ENCODE peak calls at places on chromosomes 7 and 10, in eight cellular contexts. G is uterus; E is NCI-H1930; F is renal cortical epithelial cell; W is CD8-positive, alpha-beta memory T cell; J is WTC11; K is amniotic epithelial cell; Q is amniotic stem cell. O is an unnamed sample.

GRCh38 chr7:73567701-73568685 is 10.4 kb downstream of the TBL2 start:
- DNase-seq in G (no peak), E (no peak), F (no peak), W (no peak), J (no peak), K (peak; percentile 50), Q (no peak), O (no peak)

GRCh38 chr10:105837951-105838350 is 1196.9 kb downstream of the SORCS3 start:
- DNase-seq in G (no peak), E (no peak), F (peak; percentile 80), W (no peak), J (no peak), K (peak; percentile 73), Q (no peak), O (peak; percentile 60)

GRCh38 chr7:119664601-119665000 is 608.4 kb upstream of the KCND2 start:
- DNase-seq in G (no peak), E (no peak), F (peak; percentile 94), W (no peak), J (no peak), K (peak; percentile 78), Q (peak; percentile 44), O (peak; percentile 90)

GRCh38 chr10:23826399-23826798 is 382.5 kb upstream of the KIAA1217 start:
- DNase-seq in G (no peak), E (no peak), F (peak; percentile 19), W (no peak), J (peak; percentile 58), K (peak; percentile 4), Q (no peak), O (peak; percentile 45)

GRCh38 chr10:61990761-61991135 is 89.2 kb downstream of the ARID5B start:
- DNase-seq in G (no peak), E (no peak), F (no peak), W (no peak), J (no peak), K (no peak), Q (no peak), O (no peak)

GRCh38 chr7:125061776-125062397 is 132.3 kb upstream of the POT1 start:
- DNase-seq in G (no peak), E (no peak), F (peak; percentile 91), W (no peak), J (no peak), K (peak; percentile 70), Q (no peak), O (peak; percentile 83)

GRCh38 chr7:149422065-149422913 is 38.6 kb downstream of the ZNF777 start:
- DNase-seq in G (no peak), E (peak; percentile 89), F (peak; percentile 19), W (peak; percentile 64), J (peak; percentile 86), K (peak; percentile 62), Q (peak; percentile 17), O (peak; percentile 83)

GRCh38 chr10:19945275-19945674 is 129.0 kb downstream of the PLXDC2 start:
- DNase-seq in G (no peak), E (no peak), F (no peak), W (no peak), J (no peak), K (no peak), Q (no peak), O (no peak)

GRCh38 chr7:139738101-139738489 is 39.7 kb downstream of the HIPK2 start:
- DNase-seq in G (no peak), E (no peak), F (no peak), W (no peak), J (no peak), K (peak; percentile 82), Q (no peak), O (no peak)

GRCh38 chr7:98470131-98470985 is 69.5 kb upstream of the BAIAP2L1 start:
- DNase-seq in G (no peak), E (peak; percentile 67), F (no peak), W (no peak), J (peak; percentile 98), K (no peak), Q (no peak), O (peak; percentile 10)

GRCh38 chr7:27316311-27316710 is 73.7 kb downstream of the EVX1 start:
- DNase-seq in G (peak; percentile 20), E (no peak), F (no peak), W (no peak), J (no peak), K (no peak), Q (no peak), O (no peak)

GRCh38 chr7:76302299-76303056 is at the start of gene HSPB1:
- DNase-seq in G (peak; percentile 97), E (peak; percentile 64), F (peak; percentile 74), W (peak; percentile 53), J (peak; percentile 83), K (peak; percentile 86), Q (no peak), O (peak; percentile 92)

GRCh38 chr10:131865223-131865917 is 35.4 kb upstream of the PPP2R2D start:
- DNase-seq in G (no peak), E (no peak), F (no peak), W (no peak), J (no peak), K (no peak), Q (no peak), O (no peak)

GRCh38 chr7:131238260-131238940 is 89.3 kb upstream of the MKLN1 start:
- DNase-seq in G (no peak), E (no peak), F (peak; percentile 95), W (no peak), J (no peak), K (peak; percentile 74), Q (no peak), O (peak; percentile 94)

GRCh38 chr7:100867040-100867795 is at the start of gene TRIP6:
- DNase-seq in G (peak; percentile 95), E (no peak), F (peak; percentile 72), W (no peak), J (peak; percentile 91), K (peak; percentile 90), Q (peak; percentile 86), O (peak; percentile 93)

GRCh38 chr10:131959841-131960240 is 21.9 kb downstream of the BNIP3 start:
- DNase-seq in G (no peak), E (no peak), F (no peak), W (no peak), J (no peak), K (no peak), Q (no peak), O (no peak)

GRCh38 chr10:118835682-118836326 is 81.0 kb upstream of the CACUL1 start:
- DNase-seq in G (peak; percentile 62), E (no peak), F (peak; percentile 91), W (no peak), J (no peak), K (peak; percentile 61), Q (no peak), O (peak; percentile 92)

GRCh38 chr10:96334888-96335526 is 23.8 kb downstream of the OPALIN start:
- DNase-seq in G (no peak), E (peak; percentile 4), F (peak; percentile 42), W (no peak), J (no peak), K (peak; percentile 29), Q (peak; percentile 21), O (peak; percentile 49)

GRCh38 chr7:155097338-155097737 is 27.2 kb downstream of the HTR5A start:
- DNase-seq in G (no peak), E (no peak), F (no peak), W (no peak), J (no peak), K (no peak), Q (no peak), O (no peak)

GRCh38 chr7:128879939-128880746 is 17.5 kb downstream of the ATP6V1F start:
- DNase-seq in G (peak; percentile 53), E (peak; percentile 58), F (no peak), W (no peak), J (peak; percentile 87), K (peak; percentile 39), Q (peak; percentile 7), O (peak; percentile 56)

GRCh38 chr10:132564690-132565089 is 27.1 kb downstream of the INPP5A start:
- DNase-seq in G (no peak), E (no peak), F (no peak), W (no peak), J (peak; percentile 8), K (no peak), Q (no peak), O (no peak)

GRCh38 chr7:95045236-95045923 is 138.0 kb downstream of the PPP1R9A start:
- DNase-seq in G (no peak), E (no peak), F (peak; percentile 31), W (no peak), J (peak; percentile 31), K (peak; percentile 30), Q (no peak), O (peak; percentile 34)

GRCh38 chr10:97991875-97992274 is 38.5 kb downstream of the CRTAC1 start:
- DNase-seq in G (no peak), E (no peak), F (peak; percentile 23), W (no peak), J (peak; percentile 66), K (peak; percentile 43), Q (no peak), O (peak; percentile 9)

GRCh38 chr7:76206633-76207032 is 4.9 kb downstream of the SRRM3 start:
- DNase-seq in G (no peak), E (no peak), F (no peak), W (no peak), J (no peak), K (no peak), Q (no peak), O (no peak)

GRCh38 chr7:48255046-48255445 is 83.8 kb downstream of the ABCA13 start:
- DNase-seq in G (no peak), E (no peak), F (peak; percentile 11), W (no peak), J (no peak), K (peak; percentile 97), Q (no peak), O (peak; percentile 40)

GRCh38 chr7:74023037-74023436 is 4.9 kb upstream of the ELN start:
- DNase-seq in G (peak; percentile 68), E (no peak), F (peak; percentile 44), W (no peak), J (no peak), K (peak; percentile 20), Q (peak; percentile 87), O (peak; percentile 39)

GRCh38 chr10:46299267-46299530 is 12.4 kb downstream of the ANTXRL start:
- DNase-seq in G (no peak), E (no peak), F (no peak), W (no peak), J (no peak), K (no peak), Q (no peak), O (no peak)

GRCh38 chr10:48358162-48358561 is 51.7 kb downstream of the MAPK8 start:
- DNase-seq in G (no peak), E (no peak), F (no peak), W (no peak), J (no peak), K (no peak), Q (no peak), O (no peak)

GRCh38 chr10:89332718-89333281 is 5.0 kb downstream of the IFIT3 start:
- DNase-seq in G (no peak), E (no peak), F (peak; percentile 70), W (no peak), J (no peak), K (no peak), Q (no peak), O (peak; percentile 56)

GRCh38 chr7:138657854-138658386 is 43.2 kb downstream of the SVOPL start:
- DNase-seq in G (no peak), E (no peak), F (no peak), W (no peak), J (no peak), K (peak; percentile 43), Q (no peak), O (no peak)

GRCh38 chr7:112448376-112448775 is 1.9 kb upstream of the IFRD1 start:
- DNase-seq in G (no peak), E (no peak), F (no peak), W (no peak), J (no peak), K (no peak), Q (no peak), O (no peak)

GRCh38 chr10:43027331-43027955 is 49.4 kb upstream of the RET start:
- DNase-seq in G (no peak), E (no peak), F (no peak), W (no peak), J (no peak), K (no peak), Q (no peak), O (no peak)

GRCh38 chr10:88680958-88681357 is 16.7 kb downstream of the LIPF start:
- DNase-seq in G (no peak), E (no peak), F (no peak), W (no peak), J (no peak), K (peak; percentile 39), Q (no peak), O (no peak)

GRCh38 chr10:91313761-91314520 is 93.5 kb downstream of the PCGF5 start:
- DNase-seq in G (no peak), E (no peak), F (peak; percentile 63), W (no peak), J (no peak), K (peak; percentile 82), Q (peak; percentile 16), O (peak; percentile 60)